ENCODE peak calls at places on chromosomes 13 and 19, in eight cellular contexts. P, T, O, A, F, Z, N and B are unnamed samples.

GRCh38 chr13:98344392-98344791 is 167.3 kb upstream of the RNF113B start:
- DNase-seq in N (no peak), O (no peak), P (no peak), Z (no peak), F (no peak), A (no peak), T (no peak), B (no peak)

GRCh38 chr13:67001363-67001762 is 228.8 kb downstream of the PCDH9 start:
- DNase-seq in T (peak), Z (no peak), P (no peak), N (no peak), A (no peak), F (no peak), O (no peak), B (no peak)

GRCh38 chr13:96238241-96238640 is 148.3 kb downstream of the HS6ST3 start:
- DNase-seq in O (no peak), Z (no peak), P (no peak), T (peak), F (no peak), N (no peak), A (no peak), B (no peak)

GRCh38 chr19:7326105-7326877 is 22.4 kb upstream of the ARHGEF18 start:
- DNase-seq in Z (no peak), N (peak), O (no peak), P (no peak), T (no peak), F (no peak), A (no peak), B (no peak)

GRCh38 chr19:14479985-14480694 is 5.0 kb upstream of the PTGER1 start:
- DNase-seq in N (peak), O (no peak), F (no peak), P (no peak), Z (peak), A (no peak), T (no peak), B (peak)

GRCh38 chr13:34967851-34968562 is 25.9 kb downstream of the NBEA start:
- DNase-seq in T (no peak), A (peak), N (no peak), Z (no peak), F (no peak), P (no peak), O (no peak), B (no peak)

GRCh38 chr19:46717034-46717715 is at the start of gene PRKD2:
- DNase-seq in Z (peak), A (peak), O (peak), N (peak), T (peak), F (peak), P (peak), B (peak)

GRCh38 chr19:11420894-11421606 is 1.9 kb upstream of the RGL3 start:
- DNase-seq in O (no peak), T (peak), Z (peak), F (no peak), A (peak), N (peak), P (no peak), B (no peak)

GRCh38 chr19:16372065-16372915 is 47.7 kb downstream of the KLF2 start:
- DNase-seq in N (no peak), O (no peak), T (no peak), P (no peak), F (no peak), A (no peak), Z (peak), B (no peak)

GRCh38 chr13:26872444-26873173 is 112.0 kb upstream of the GPR12 start:
- DNase-seq in O (peak), T (peak), A (peak), F (no peak), N (peak), P (peak), Z (peak), B (peak)

GRCh38 chr19:18590273-18591272 is 2.0 kb downstream of the REX1BD start:
- DNase-seq in N (peak), O (peak), Z (no peak), P (peak), T (peak), F (no peak), A (peak), B (no peak)

GRCh38 chr13:101447852-101448251 is 4.6 kb upstream of the ITGBL1 start:
- DNase-seq in F (no peak), O (no peak), N (no peak), T (no peak), Z (no peak), A (no peak), P (no peak), B (no peak)

GRCh38 chr13:26785845-26786630 is 25.5 kb upstream of the GPR12 start:
- DNase-seq in F (no peak), O (no peak), P (peak), T (no peak), Z (no peak), A (peak), N (peak), B (no peak)

GRCh38 chr13:100521912-100522490 is 66.6 kb downstream of the GGACT start:
- DNase-seq in A (no peak), P (no peak), T (no peak), Z (no peak), O (no peak), F (no peak), N (no peak), B (no peak)

GRCh38 chr19:51552996-51553725 is 17.9 kb upstream of the ZNF175 start:
- DNase-seq in T (peak), Z (peak), N (peak), F (no peak), P (no peak), A (no peak), O (no peak), B (peak)

GRCh38 chr13:106595623-106596022 is 27.7 kb upstream of the ARGLU1 start:
- DNase-seq in O (no peak), F (no peak), Z (peak), P (no peak), N (no peak), A (no peak), T (no peak), B (no peak)

GRCh38 chr13:30844548-30845296 is 61.3 kb upstream of the MEDAG start:
- DNase-seq in T (no peak), F (no peak), A (no peak), O (no peak), P (no peak), N (no peak), Z (no peak), B (no peak)

GRCh38 chr13:46638262-46638661 is 85.3 kb downstream of the LRCH1 start:
- DNase-seq in N (no peak), O (no peak), P (no peak), F (no peak), Z (no peak), T (no peak), A (no peak), B (no peak)

GRCh38 chr19:11377237-11377636 is 2.8 kb downstream of the SWSAP1 start:
- DNase-seq in F (no peak), N (no peak), P (no peak), O (no peak), Z (no peak), A (no peak), T (peak), B (no peak)

GRCh38 chr19:10961763-10962536 is 1.1 kb downstream of the SMARCA4 start:
- DNase-seq in O (no peak), P (no peak), T (no peak), N (no peak), Z (no peak), F (no peak), A (no peak), B (no peak)

GRCh38 chr19:10828981-10829821 is 6.8 kb downstream of the TMED1 start:
- DNase-seq in F (no peak), Z (no peak), O (no peak), T (no peak), A (no peak), N (no peak), P (no peak), B (no peak)

GRCh38 chr19:43439183-43440063 is 24.7 kb downstream of the TEX101 start:
- DNase-seq in F (no peak), T (no peak), Z (no peak), A (no peak), N (no peak), P (peak), O (no peak), B (no peak)

GRCh38 chr13:98778749-98779148 is 26.3 kb upstream of the SLC15A1 start:
- DNase-seq in A (no peak), O (no peak), F (no peak), N (no peak), P (no peak), T (no peak), Z (no peak), B (no peak)

GRCh38 chr19:42132851-42133528 is 744 bp upstream of the POU2F2 start:
- DNase-seq in F (no peak), P (peak), A (peak), Z (peak), O (peak), N (peak), T (peak), B (peak)

GRCh38 chr19:45396389-45397260 is 8.2 kb downstream of the PPP1R13L start:
- DNase-seq in N (peak), Z (no peak), F (no peak), T (no peak), O (no peak), P (no peak), A (no peak), B (no peak)

GRCh38 chr19:51097166-51097736 is 11.0 kb downstream of the CTU1 start:
- DNase-seq in P (no peak), F (no peak), A (peak), Z (peak), T (peak), N (peak), O (peak), B (no peak)

GRCh38 chr19:50565984-50566903 is 2.0 kb downstream of the LRRC4B start:
- DNase-seq in T (peak), Z (no peak), O (peak), A (no peak), F (no peak), P (no peak), N (peak), B (no peak)

GRCh38 chr19:18657590-18658365 is 20.9 kb downstream of the KLHL26 start:
- DNase-seq in F (no peak), N (no peak), P (no peak), O (peak), A (peak), Z (peak), T (no peak), B (no peak)

GRCh38 chr13:113612626-113613025 is 28.1 kb downstream of the TFDP1 start:
- DNase-seq in T (no peak), Z (no peak), O (no peak), A (no peak), F (no peak), P (no peak), N (no peak), B (no peak)

GRCh38 chr19:51687791-51688664 is 5.1 kb upstream of the SPACA6 start:
- DNase-seq in F (no peak), Z (peak), T (peak), A (no peak), N (peak), O (peak), P (no peak), B (no peak)

GRCh38 chr19:28221736-28222135 is 991.2 kb downstream of the UQCRFS1 start:
- DNase-seq in Z (no peak), F (no peak), A (no peak), T (no peak), N (no peak), P (no peak), O (no peak), B (no peak)

GRCh38 chr19:33752018-33752790 is 44.5 kb upstream of the KCTD15 start:
- DNase-seq in F (no peak), P (no peak), Z (no peak), N (no peak), A (no peak), T (no peak), O (no peak), B (no peak)

GRCh38 chr13:86174632-86175031 is 375.4 kb upstream of the SLITRK6 start:
- DNase-seq in A (no peak), T (no peak), O (no peak), Z (no peak), F (no peak), P (no peak), N (no peak), B (no peak)

GRCh38 chr13:100541882-100542545 is 46.6 kb downstream of the GGACT start:
- DNase-seq in F (no peak), N (no peak), T (no peak), O (no peak), P (no peak), Z (no peak), A (no peak), B (no peak)

GRCh38 chr13:110326263-110326904 is 19.3 kb downstream of the COL4A2 start:
- DNase-seq in N (no peak), P (no peak), O (no peak), Z (no peak), A (no peak), T (no peak), F (no peak), B (no peak)

GRCh38 chr19:42184401-42184861 is 33.0 kb downstream of the DEDD2 start:
- DNase-seq in F (peak), O (peak), P (peak), Z (peak), T (peak), A (peak), N (peak), B (peak)

GRCh38 chr19:55585658-55586339 is 5.2 kb upstream of the ZNF579 start:
- DNase-seq in A (peak), N (peak), Z (peak), T (peak), O (peak), F (no peak), P (peak), B (no peak)

GRCh38 chr13:85896516-85897450 is 97.6 kb upstream of the SLITRK6 start:
- DNase-seq in Z (no peak), A (no peak), O (no peak), T (no peak), F (no peak), P (peak), N (no peak), B (no peak)